ENCODE peak calls at places on chromosome 1, in six cellular contexts. V, W, D, S, X and J are unnamed samples.

GRCh38 chr1:46180082-46180616 is 3.9 kb upstream of the P3R3URF start:
- DNase-seq in S (no peak), V (peak), W (no peak), D (no peak), X (no peak), J (no peak)

GRCh38 chr1:18913065-18913502 is 10.7 kb upstream of the ALDH4A1 start:
- DNase-seq in X (peak), V (peak), W (no peak), D (peak), S (peak), J (peak)

GRCh38 chr1:156717411-156717810 is 10.9 kb upstream of the METTL25B start:
- DNase-seq in D (no peak), W (no peak), V (no peak), X (no peak), S (no peak), J (no peak)

GRCh38 chr1:4711191-4711915 is 56.9 kb downstream of the AJAP1 start:
- DNase-seq in V (no peak), W (no peak), D (no peak), X (no peak), S (no peak), J (no peak)

GRCh38 chr1:76951185-76951584 is 83.9 kb downstream of the ST6GALNAC5 start:
- DNase-seq in D (peak), S (no peak), X (peak), W (no peak), V (no peak), J (no peak)

GRCh38 chr1:119435061-119435460 is 20.1 kb downstream of the HSD3B2 start:
- DNase-seq in D (no peak), X (peak), S (no peak), W (no peak), V (peak), J (no peak)

GRCh38 chr1:56709269-56709880 is 64.3 kb downstream of the PRKAA2 start:
- DNase-seq in X (peak), S (no peak), W (no peak), D (peak), V (peak), J (no peak)

GRCh38 chr1:88341436-88341835 is 342.6 kb upstream of the PKN2 start:
- DNase-seq in X (no peak), S (no peak), V (no peak), W (no peak), D (no peak), J (no peak)

GRCh38 chr1:51294566-51295184 is 35.7 kb downstream of the TTC39A start:
- DNase-seq in W (no peak), X (no peak), D (no peak), V (no peak), S (no peak), J (no peak)

GRCh38 chr1:53659436-53659835 is 79.5 kb downstream of the GLIS1 start:
- DNase-seq in S (no peak), W (no peak), D (no peak), X (no peak), V (no peak), J (no peak)

GRCh38 chr1:172484252-172484651 is 40.4 kb upstream of the PIGC start:
- DNase-seq in V (peak), D (no peak), X (no peak), W (no peak), S (no peak), J (no peak)

GRCh38 chr1:231541842-231542241 is 13.4 kb downstream of the TSNAX start:
- DNase-seq in W (no peak), V (no peak), S (no peak), X (peak), D (no peak), J (no peak)

GRCh38 chr1:116987256-116987555 is 14.4 kb upstream of the CD101 start:
- DNase-seq in S (peak), D (no peak), X (no peak), V (no peak), W (no peak), J (no peak)

GRCh38 chr1:39957299-39958020 is 2.5 kb downstream of the MFSD2A start:
- DNase-seq in D (no peak), S (no peak), X (peak), V (peak), W (no peak), J (no peak)

GRCh38 chr1:50271968-50272578 is 151.2 kb downstream of the DMRTA2 start:
- DNase-seq in V (peak), X (peak), D (peak), S (peak), W (no peak), J (peak)

GRCh38 chr1:7384121-7384520 is 387.0 kb upstream of the VAMP3 start:
- DNase-seq in X (no peak), D (peak), S (no peak), V (no peak), W (no peak), J (no peak)

GRCh38 chr1:85349224-85349623 is 72.8 kb upstream of the BCL10 start:
- DNase-seq in D (no peak), W (no peak), S (no peak), X (no peak), V (no peak), J (no peak)